ENCODE peak calls at places on chromosomes 16 and 17, in ten cellular contexts. One of them, this sample, is unnamed.

GRCh38 chr16:25148568-25149215 is 37.1 kb downstream of the LCMT1 start:
- DNase-seq in stomach: no peak
- DNase-seq in ecto neural progenitor cell: peak
- DNase-seq in NCI-H1105: no peak
- DNase-seq in activated naive CD4-positive, alpha-beta T cell: no peak
- DNase-seq in stimulated activated CD4-positive, alpha-beta T cell treated with anti-CD3 and anti-CD28 coated beads, Interleukin-1b, Interleukin-23, amount 100 ng/mL, for 1 hour: no peak
- DNase-seq in HL-60: no peak
- DNase-seq in neuronal stem cell: no peak
- DNase-seq in H9: peak
- DNase-seq in left kidney: peak
- DNase-seq in this sample: no peak

GRCh38 chr16:51807551-51807950 is 656.5 kb upstream of the SALL1 start:
- DNase-seq in stomach: no peak
- DNase-seq in ecto neural progenitor cell: no peak
- DNase-seq in NCI-H1105: no peak
- DNase-seq in activated naive CD4-positive, alpha-beta T cell: no peak
- DNase-seq in stimulated activated CD4-positive, alpha-beta T cell treated with anti-CD3 and anti-CD28 coated beads, Interleukin-1b, Interleukin-23, amount 100 ng/mL, for 1 hour: no peak
- DNase-seq in HL-60: no peak
- DNase-seq in neuronal stem cell: no peak
- DNase-seq in H9: no peak
- DNase-seq in left kidney: no peak
- DNase-seq in this sample: no peak

GRCh38 chr17:18028684-18029540 is 10.1 kb downstream of the ATPAF2 start:
- DNase-seq in stomach: no peak
- DNase-seq in ecto neural progenitor cell: no peak
- DNase-seq in NCI-H1105: no peak
- DNase-seq in activated naive CD4-positive, alpha-beta T cell: no peak
- DNase-seq in stimulated activated CD4-positive, alpha-beta T cell treated with anti-CD3 and anti-CD28 coated beads, Interleukin-1b, Interleukin-23, amount 100 ng/mL, for 1 hour: no peak
- DNase-seq in HL-60: no peak
- DNase-seq in neuronal stem cell: no peak
- DNase-seq in H9: no peak
- DNase-seq in left kidney: no peak
- DNase-seq in this sample: no peak

GRCh38 chr17:81512560-81512983 is at the start of gene ACTG1:
- DNase-seq in stomach: peak
- DNase-seq in ecto neural progenitor cell: peak
- DNase-seq in NCI-H1105: peak
- DNase-seq in activated naive CD4-positive, alpha-beta T cell: peak
- DNase-seq in stimulated activated CD4-positive, alpha-beta T cell treated with anti-CD3 and anti-CD28 coated beads, Interleukin-1b, Interleukin-23, amount 100 ng/mL, for 1 hour: peak
- DNase-seq in HL-60: peak
- DNase-seq in neuronal stem cell: peak
- DNase-seq in H9: peak
- DNase-seq in left kidney: peak
- DNase-seq in this sample: peak

GRCh38 chr16:70162041-70162451 is 11.5 kb upstream of the CLEC18C start:
- DNase-seq in stomach: no peak
- DNase-seq in ecto neural progenitor cell: no peak
- DNase-seq in NCI-H1105: no peak
- DNase-seq in activated naive CD4-positive, alpha-beta T cell: no peak
- DNase-seq in stimulated activated CD4-positive, alpha-beta T cell treated with anti-CD3 and anti-CD28 coated beads, Interleukin-1b, Interleukin-23, amount 100 ng/mL, for 1 hour: no peak
- DNase-seq in HL-60: peak
- DNase-seq in neuronal stem cell: no peak
- DNase-seq in H9: no peak
- DNase-seq in left kidney: no peak
- DNase-seq in this sample: no peak

GRCh38 chr17:50768348-50768761 is 1.0 kb upstream of the ANKRD40CL start:
- DNase-seq in stomach: peak
- DNase-seq in ecto neural progenitor cell: peak
- DNase-seq in NCI-H1105: no peak
- DNase-seq in activated naive CD4-positive, alpha-beta T cell: no peak
- DNase-seq in stimulated activated CD4-positive, alpha-beta T cell treated with anti-CD3 and anti-CD28 coated beads, Interleukin-1b, Interleukin-23, amount 100 ng/mL, for 1 hour: no peak
- DNase-seq in HL-60: no peak
- DNase-seq in neuronal stem cell: no peak
- DNase-seq in H9: peak
- DNase-seq in left kidney: no peak
- DNase-seq in this sample: peak

GRCh38 chr17:9434502-9435113 is 141.0 kb downstream of the STX8 start:
- DNase-seq in stomach: peak
- DNase-seq in ecto neural progenitor cell: no peak
- DNase-seq in NCI-H1105: no peak
- DNase-seq in activated naive CD4-positive, alpha-beta T cell: no peak
- DNase-seq in stimulated activated CD4-positive, alpha-beta T cell treated with anti-CD3 and anti-CD28 coated beads, Interleukin-1b, Interleukin-23, amount 100 ng/mL, for 1 hour: no peak
- DNase-seq in HL-60: no peak
- DNase-seq in neuronal stem cell: no peak
- DNase-seq in H9: no peak
- DNase-seq in left kidney: peak
- DNase-seq in this sample: no peak

GRCh38 chr17:44738214-44738906 is 20.4 kb upstream of the ADAM11 start:
- DNase-seq in stomach: no peak
- DNase-seq in ecto neural progenitor cell: no peak
- DNase-seq in NCI-H1105: no peak
- DNase-seq in activated naive CD4-positive, alpha-beta T cell: no peak
- DNase-seq in stimulated activated CD4-positive, alpha-beta T cell treated with anti-CD3 and anti-CD28 coated beads, Interleukin-1b, Interleukin-23, amount 100 ng/mL, for 1 hour: no peak
- DNase-seq in HL-60: no peak
- DNase-seq in neuronal stem cell: no peak
- DNase-seq in H9: no peak
- DNase-seq in left kidney: no peak
- DNase-seq in this sample: no peak

GRCh38 chr17:79023180-79023705 is 726 bp upstream of the C1QTNF1 start:
- DNase-seq in stomach: no peak
- DNase-seq in ecto neural progenitor cell: no peak
- DNase-seq in NCI-H1105: no peak
- DNase-seq in activated naive CD4-positive, alpha-beta T cell: no peak
- DNase-seq in stimulated activated CD4-positive, alpha-beta T cell treated with anti-CD3 and anti-CD28 coated beads, Interleukin-1b, Interleukin-23, amount 100 ng/mL, for 1 hour: no peak
- DNase-seq in HL-60: no peak
- DNase-seq in neuronal stem cell: no peak
- DNase-seq in H9: no peak
- DNase-seq in left kidney: no peak
- DNase-seq in this sample: peak

GRCh38 chr17:58352843-58353719 is 1.1 kb upstream of the SUPT4H1 start:
- DNase-seq in stomach: no peak
- DNase-seq in ecto neural progenitor cell: no peak
- DNase-seq in NCI-H1105: no peak
- DNase-seq in activated naive CD4-positive, alpha-beta T cell: no peak
- DNase-seq in stimulated activated CD4-positive, alpha-beta T cell treated with anti-CD3 and anti-CD28 coated beads, Interleukin-1b, Interleukin-23, amount 100 ng/mL, for 1 hour: no peak
- DNase-seq in HL-60: peak
- DNase-seq in neuronal stem cell: peak
- DNase-seq in H9: peak
- DNase-seq in left kidney: peak
- DNase-seq in this sample: peak

GRCh38 chr17:2709173-2709661 is 2.3 kb downstream of the CLUH start:
- DNase-seq in stomach: peak
- DNase-seq in ecto neural progenitor cell: no peak
- DNase-seq in NCI-H1105: no peak
- DNase-seq in activated naive CD4-positive, alpha-beta T cell: no peak
- DNase-seq in stimulated activated CD4-positive, alpha-beta T cell treated with anti-CD3 and anti-CD28 coated beads, Interleukin-1b, Interleukin-23, amount 100 ng/mL, for 1 hour: no peak
- DNase-seq in HL-60: peak
- DNase-seq in neuronal stem cell: no peak
- DNase-seq in H9: no peak
- DNase-seq in left kidney: peak
- DNase-seq in this sample: peak

GRCh38 chr17:76843703-76844484 is 24.3 kb upstream of the MGAT5B start:
- DNase-seq in stomach: no peak
- DNase-seq in ecto neural progenitor cell: no peak
- DNase-seq in NCI-H1105: no peak
- DNase-seq in activated naive CD4-positive, alpha-beta T cell: no peak
- DNase-seq in stimulated activated CD4-positive, alpha-beta T cell treated with anti-CD3 and anti-CD28 coated beads, Interleukin-1b, Interleukin-23, amount 100 ng/mL, for 1 hour: no peak
- DNase-seq in HL-60: no peak
- DNase-seq in neuronal stem cell: no peak
- DNase-seq in H9: peak
- DNase-seq in left kidney: no peak
- DNase-seq in this sample: no peak

GRCh38 chr16:20114356-20114755 is 40.7 kb upstream of the GPR139 start:
- DNase-seq in stomach: no peak
- DNase-seq in ecto neural progenitor cell: no peak
- DNase-seq in NCI-H1105: no peak
- DNase-seq in activated naive CD4-positive, alpha-beta T cell: no peak
- DNase-seq in stimulated activated CD4-positive, alpha-beta T cell treated with anti-CD3 and anti-CD28 coated beads, Interleukin-1b, Interleukin-23, amount 100 ng/mL, for 1 hour: no peak
- DNase-seq in HL-60: no peak
- DNase-seq in neuronal stem cell: no peak
- DNase-seq in H9: no peak
- DNase-seq in left kidney: no peak
- DNase-seq in this sample: peak

GRCh38 chr17:71922439-71922838 is 198.4 kb upstream of the SOX9 start:
- DNase-seq in stomach: no peak
- DNase-seq in ecto neural progenitor cell: no peak
- DNase-seq in NCI-H1105: no peak
- DNase-seq in activated naive CD4-positive, alpha-beta T cell: no peak
- DNase-seq in stimulated activated CD4-positive, alpha-beta T cell treated with anti-CD3 and anti-CD28 coated beads, Interleukin-1b, Interleukin-23, amount 100 ng/mL, for 1 hour: no peak
- DNase-seq in HL-60: no peak
- DNase-seq in neuronal stem cell: no peak
- DNase-seq in H9: no peak
- DNase-seq in left kidney: peak
- DNase-seq in this sample: no peak

GRCh38 chr16:65339062-65339461 is 217.2 kb upstream of the CDH11 start:
- DNase-seq in stomach: no peak
- DNase-seq in ecto neural progenitor cell: no peak
- DNase-seq in NCI-H1105: no peak
- DNase-seq in activated naive CD4-positive, alpha-beta T cell: no peak
- DNase-seq in stimulated activated CD4-positive, alpha-beta T cell treated with anti-CD3 and anti-CD28 coated beads, Interleukin-1b, Interleukin-23, amount 100 ng/mL, for 1 hour: no peak
- DNase-seq in HL-60: no peak
- DNase-seq in neuronal stem cell: no peak
- DNase-seq in H9: no peak
- DNase-seq in left kidney: no peak
- DNase-seq in this sample: no peak

GRCh38 chr17:48048321-48049140 is at the start of gene NFE2L1:
- DNase-seq in stomach: peak
- DNase-seq in ecto neural progenitor cell: no peak
- DNase-seq in NCI-H1105: peak
- DNase-seq in activated naive CD4-positive, alpha-beta T cell: peak
- DNase-seq in stimulated activated CD4-positive, alpha-beta T cell treated with anti-CD3 and anti-CD28 coated beads, Interleukin-1b, Interleukin-23, amount 100 ng/mL, for 1 hour: no peak
- DNase-seq in HL-60: peak
- DNase-seq in neuronal stem cell: no peak
- DNase-seq in H9: peak
- DNase-seq in left kidney: peak
- DNase-seq in this sample: peak

GRCh38 chr16:85736924-85737323 is 14.0 kb downstream of the C16orf74 start:
- DNase-seq in stomach: no peak
- DNase-seq in ecto neural progenitor cell: no peak
- DNase-seq in NCI-H1105: no peak
- DNase-seq in activated naive CD4-positive, alpha-beta T cell: no peak
- DNase-seq in stimulated activated CD4-positive, alpha-beta T cell treated with anti-CD3 and anti-CD28 coated beads, Interleukin-1b, Interleukin-23, amount 100 ng/mL, for 1 hour: no peak
- DNase-seq in HL-60: no peak
- DNase-seq in neuronal stem cell: no peak
- DNase-seq in H9: no peak
- DNase-seq in left kidney: no peak
- DNase-seq in this sample: no peak

GRCh38 chr17:29237476-29238132 is 9.1 kb upstream of the CRYBA1 start:
- DNase-seq in stomach: no peak
- DNase-seq in ecto neural progenitor cell: peak
- DNase-seq in NCI-H1105: no peak
- DNase-seq in activated naive CD4-positive, alpha-beta T cell: no peak
- DNase-seq in stimulated activated CD4-positive, alpha-beta T cell treated with anti-CD3 and anti-CD28 coated beads, Interleukin-1b, Interleukin-23, amount 100 ng/mL, for 1 hour: no peak
- DNase-seq in HL-60: peak
- DNase-seq in neuronal stem cell: no peak
- DNase-seq in H9: no peak
- DNase-seq in left kidney: no peak
- DNase-seq in this sample: no peak

GRCh38 chr16:70512456-70512855 is 10.9 kb downstream of the COG4 start:
- DNase-seq in stomach: no peak
- DNase-seq in ecto neural progenitor cell: no peak
- DNase-seq in NCI-H1105: no peak
- DNase-seq in activated naive CD4-positive, alpha-beta T cell: no peak
- DNase-seq in stimulated activated CD4-positive, alpha-beta T cell treated with anti-CD3 and anti-CD28 coated beads, Interleukin-1b, Interleukin-23, amount 100 ng/mL, for 1 hour: no peak
- DNase-seq in HL-60: no peak
- DNase-seq in neuronal stem cell: no peak
- DNase-seq in H9: no peak
- DNase-seq in left kidney: no peak
- DNase-seq in this sample: no peak

GRCh38 chr17:55458977-55459376 is 37.3 kb upstream of the MMD start:
- DNase-seq in stomach: no peak
- DNase-seq in ecto neural progenitor cell: no peak
- DNase-seq in NCI-H1105: no peak
- DNase-seq in activated naive CD4-positive, alpha-beta T cell: no peak
- DNase-seq in stimulated activated CD4-positive, alpha-beta T cell treated with anti-CD3 and anti-CD28 coated beads, Interleukin-1b, Interleukin-23, amount 100 ng/mL, for 1 hour: peak
- DNase-seq in HL-60: no peak
- DNase-seq in neuronal stem cell: no peak
- DNase-seq in H9: no peak
- DNase-seq in left kidney: no peak
- DNase-seq in this sample: no peak

GRCh38 chr16:55540221-55540620 is 26.3 kb upstream of the CAPNS2 start:
- DNase-seq in stomach: no peak
- DNase-seq in ecto neural progenitor cell: no peak
- DNase-seq in NCI-H1105: no peak
- DNase-seq in activated naive CD4-positive, alpha-beta T cell: no peak
- DNase-seq in stimulated activated CD4-positive, alpha-beta T cell treated with anti-CD3 and anti-CD28 coated beads, Interleukin-1b, Interleukin-23, amount 100 ng/mL, for 1 hour: no peak
- DNase-seq in HL-60: no peak
- DNase-seq in neuronal stem cell: no peak
- DNase-seq in H9: no peak
- DNase-seq in left kidney: no peak
- DNase-seq in this sample: no peak

GRCh38 chr17:61208301-61209098 is 191.1 kb upstream of the TBX2 start:
- DNase-seq in stomach: no peak
- DNase-seq in ecto neural progenitor cell: no peak
- DNase-seq in NCI-H1105: peak
- DNase-seq in activated naive CD4-positive, alpha-beta T cell: no peak
- DNase-seq in stimulated activated CD4-positive, alpha-beta T cell treated with anti-CD3 and anti-CD28 coated beads, Interleukin-1b, Interleukin-23, amount 100 ng/mL, for 1 hour: no peak
- DNase-seq in HL-60: no peak
- DNase-seq in neuronal stem cell: no peak
- DNase-seq in H9: no peak
- DNase-seq in left kidney: peak
- DNase-seq in this sample: no peak

GRCh38 chr17:75828051-75828400 is 16.2 kb downstream of the UNC13D start:
- DNase-seq in stomach: no peak
- DNase-seq in ecto neural progenitor cell: no peak
- DNase-seq in NCI-H1105: no peak
- DNase-seq in activated naive CD4-positive, alpha-beta T cell: no peak
- DNase-seq in stimulated activated CD4-positive, alpha-beta T cell treated with anti-CD3 and anti-CD28 coated beads, Interleukin-1b, Interleukin-23, amount 100 ng/mL, for 1 hour: no peak
- DNase-seq in HL-60: no peak
- DNase-seq in neuronal stem cell: no peak
- DNase-seq in H9: no peak
- DNase-seq in left kidney: peak
- DNase-seq in this sample: no peak

GRCh38 chr16:85585762-85586161 is 27.4 kb upstream of the GSE1 start:
- DNase-seq in stomach: no peak
- DNase-seq in ecto neural progenitor cell: no peak
- DNase-seq in NCI-H1105: no peak
- DNase-seq in activated naive CD4-positive, alpha-beta T cell: no peak
- DNase-seq in stimulated activated CD4-positive, alpha-beta T cell treated with anti-CD3 and anti-CD28 coated beads, Interleukin-1b, Interleukin-23, amount 100 ng/mL, for 1 hour: no peak
- DNase-seq in HL-60: no peak
- DNase-seq in neuronal stem cell: no peak
- DNase-seq in H9: no peak
- DNase-seq in left kidney: no peak
- DNase-seq in this sample: no peak